ENCODE peak calls at places on chromosomes 4 and X, in eight cellular contexts. F is heart left ventricle; D is CD8-positive, alpha-beta T cell; P is Panc1; V is lower lobe of right lung; N is AG04450; A is GM23248; O is thoracic aorta. K is an unnamed sample.
A peak's percentile ranks its signal among the peaks of the same experiment; 100 is the strongest.

GRCh38 chrX:94662665-94663064 is 988.7 kb downstream of the FAM133A start:
- DNase-seq in F (no peak), D (no peak), P (no peak), V (no peak), N (no peak), A (no peak), O (no peak), K (no peak)

GRCh38 chrX:47936940-47937317 is 66.9 kb downstream of the ZNF182 start:
- DNase-seq in F (no peak), D (no peak), P (no peak), V (no peak), N (no peak), A (no peak), O (no peak), K (no peak)

GRCh38 chrX:23937100-23937499 is 29.3 kb downstream of the CXorf58 start:
- DNase-seq in F (no peak), D (no peak), P (no peak), V (no peak), N (no peak), A (peak; percentile 10), O (no peak), K (no peak)

GRCh38 chr4:27245216-27245615 is 384.6 kb downstream of the STIM2 start:
- DNase-seq in F (no peak), D (no peak), P (no peak), V (no peak), N (no peak), A (peak; percentile 62), O (no peak), K (no peak)

GRCh38 chr4:138405934-138406567 is 163.9 kb upstream of the SLC7A11 start:
- DNase-seq in F (no peak), D (no peak), P (no peak), V (no peak), N (peak; percentile 3), A (peak; percentile 83), O (no peak), K (no peak)

GRCh38 chr4:137651128-137651527 is 118.8 kb upstream of the PCDH18 start:
- DNase-seq in F (no peak), D (no peak), P (no peak), V (no peak), N (no peak), A (peak; percentile 50), O (no peak), K (no peak)

GRCh38 chr4:170374770-170375169 is 285.0 kb upstream of the AADAT start:
- DNase-seq in F (no peak), D (no peak), P (peak; percentile 32), V (no peak), N (no peak), A (peak; percentile 43), O (no peak), K (no peak)

GRCh38 chr4:7160439-7160838 is 31.9 kb upstream of the SORCS2 start:
- DNase-seq in F (no peak), D (no peak), P (no peak), V (no peak), N (no peak), A (no peak), O (no peak), K (no peak)

GRCh38 chr4:69965628-69966027 is at the start of gene CSN2:
- DNase-seq in F (no peak), D (no peak), P (no peak), V (no peak), N (no peak), A (no peak), O (no peak), K (no peak)

GRCh38 chrX:53682885-53683555 is 3.5 kb downstream of the HUWE1 start:
- DNase-seq in F (no peak), D (peak; percentile 1), P (no peak), V (no peak), N (no peak), A (peak; percentile 72), O (no peak), K (peak; percentile 38)

GRCh38 chrX:71366674-71367256 is 608 bp downstream of the TAF1 start:
- DNase-seq in F (peak; percentile 38), D (no peak), P (no peak), V (peak; percentile 44), N (no peak), A (peak; percentile 50), O (no peak), K (peak; percentile 7)

GRCh38 chr4:9969526-9970398 is 51.5 kb downstream of the SLC2A9 start:
- DNase-seq in F (no peak), D (no peak), P (no peak), V (no peak), N (no peak), A (no peak), O (no peak), K (no peak)

GRCh38 chrX:46551494-46552128 is 6.4 kb upstream of the ZNF674 start:
- DNase-seq in F (no peak), D (no peak), P (no peak), V (no peak), N (no peak), A (peak; percentile 41), O (no peak), K (no peak)

GRCh38 chr4:27094785-27095184 is 234.1 kb downstream of the STIM2 start:
- DNase-seq in F (no peak), D (no peak), P (no peak), V (no peak), N (no peak), A (no peak), O (no peak), K (no peak)

GRCh38 chr4:155025762-155026457 is 182.5 kb upstream of the NPY2R start:
- DNase-seq in F (peak; percentile 26), D (no peak), P (no peak), V (peak; percentile 47), N (no peak), A (peak; percentile 51), O (no peak), K (no peak)

GRCh38 chrX:45022144-45022543 is 149.2 kb downstream of the KDM6A start:
- DNase-seq in F (no peak), D (no peak), P (no peak), V (no peak), N (no peak), A (no peak), O (no peak), K (no peak)

GRCh38 chrX:43860646-43861370 is 21.4 kb downstream of the MAOB start:
- DNase-seq in F (no peak), D (no peak), P (no peak), V (no peak), N (no peak), A (peak; percentile 4), O (no peak), K (no peak)

GRCh38 chr4:150673793-150674192 is 91.8 kb downstream of the MAB21L2 start:
- DNase-seq in F (no peak), D (no peak), P (no peak), V (no peak), N (no peak), A (no peak), O (no peak), K (no peak)

GRCh38 chr4:150682126-150682525 is 100.2 kb downstream of the MAB21L2 start:
- DNase-seq in F (no peak), D (no peak), P (no peak), V (no peak), N (no peak), A (no peak), O (no peak), K (no peak)

GRCh38 chr4:150683775-150684350 is 101.9 kb downstream of the MAB21L2 start:
- DNase-seq in F (no peak), D (no peak), P (no peak), V (no peak), N (no peak), A (no peak), O (no peak), K (no peak)

GRCh38 chr4:150679767-150680088 is 97.8 kb downstream of the MAB21L2 start:
- DNase-seq in F (no peak), D (no peak), P (no peak), V (no peak), N (no peak), A (peak; percentile 0), O (no peak), K (no peak)

DNA sequence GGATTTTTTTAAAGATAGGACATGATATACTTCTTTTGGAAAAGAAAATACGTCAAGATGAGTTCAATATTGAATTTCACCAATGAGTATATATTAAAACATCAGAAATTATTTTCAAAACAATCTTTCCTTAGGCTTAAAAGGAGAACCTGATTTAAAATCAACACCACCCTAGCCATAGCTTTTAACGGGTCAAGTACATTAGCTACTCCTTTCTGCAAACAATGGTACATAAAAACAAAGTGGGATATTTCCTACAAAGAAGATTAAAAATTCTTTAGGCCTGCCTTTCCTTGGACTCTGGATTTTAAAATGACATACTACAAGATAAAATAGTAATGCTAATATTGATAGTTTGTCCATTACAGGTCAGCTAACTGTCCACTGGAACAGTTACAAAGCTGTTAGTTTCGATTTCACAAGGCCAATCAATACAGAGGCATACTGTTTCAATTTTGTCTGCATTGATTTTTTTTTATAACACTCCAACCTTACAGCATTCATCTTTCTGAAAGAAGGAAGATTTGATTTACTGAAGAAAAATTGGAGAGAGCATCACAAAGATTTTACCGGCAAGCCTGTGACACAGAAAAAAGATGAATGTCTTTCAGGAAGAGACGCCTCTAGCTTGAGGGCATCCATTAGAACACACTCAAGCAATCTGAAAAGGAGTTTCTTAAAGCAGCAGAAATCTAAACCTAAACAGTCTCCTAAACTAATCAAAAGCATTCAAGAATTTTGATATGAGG is 97.2 kb downstream of the MAB21L2 start:
- DNase-seq in F (no peak), D (no peak), P (no peak), V (no peak), N (no peak), A (no peak), O (no peak), K (no peak)
- H3K4me3 ChIP-seq in F (no peak overlapping the region), D (no peak overlapping the region), P (no peak overlapping the region), V (no peak overlapping the region), N (peak overlapping the region; percentile 26), A (no peak overlapping the region), O (no peak overlapping the region), K (peak overlapping the region; percentile 47)

DNA sequence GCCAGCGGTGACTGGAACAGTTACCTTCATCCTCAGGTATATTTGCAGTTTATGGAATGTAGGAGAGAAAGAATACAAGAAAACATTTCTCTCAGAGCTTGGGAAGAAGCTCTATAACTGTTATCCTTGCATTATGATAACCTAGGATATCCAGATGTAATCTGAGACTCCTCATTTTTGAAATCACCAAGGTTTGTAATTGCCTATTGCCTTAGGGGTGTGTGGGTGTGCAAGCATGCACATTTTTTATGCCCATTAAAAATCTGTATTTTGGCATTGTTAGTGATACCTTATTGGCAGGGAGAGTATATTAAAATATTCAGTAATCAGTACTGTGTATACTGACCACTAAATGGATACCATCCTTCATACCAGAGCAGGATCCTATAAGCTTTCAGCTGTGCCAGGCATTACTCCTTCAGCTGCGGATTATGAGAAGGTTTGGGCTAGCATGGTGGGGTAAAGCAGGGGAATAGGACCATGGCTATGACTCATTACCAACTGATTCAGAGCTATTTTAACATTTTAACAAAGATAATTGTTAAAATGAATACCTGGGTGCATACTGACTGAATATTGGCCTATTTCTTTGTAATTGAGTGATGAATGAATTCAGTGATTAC is 8.4 kb downstream of the SEC24B start:
- DNase-seq in F (no peak), D (no peak), P (no peak), V (no peak), N (no peak), A (peak; percentile 40), O (no peak), K (no peak)
- H3K4me3 ChIP-seq in F (no peak overlapping the region), D (no peak overlapping the region), P (no peak overlapping the region), V (no peak overlapping the region), N (no peak overlapping the region), A (no peak overlapping the region), O (no peak overlapping the region), K (no peak overlapping the region)

GRCh38 chrX:154602226-154602625 is 16.9 kb downstream of the CTAG1B start:
- DNase-seq in F (no peak), D (no peak), P (no peak), V (no peak), N (no peak), A (no peak), O (no peak), K (no peak)
- H3K4me3 ChIP-seq in F (no peak overlapping the region), D (no peak overlapping the region), P (no peak overlapping the region), V (no peak overlapping the region), N (no peak overlapping the region), A (no peak overlapping the region), O (no peak overlapping the region), K (no peak overlapping the region)

GRCh38 chr4:140343303-140343702 is 30.1 kb upstream of the SCOC start:
- DNase-seq in F (no peak), D (no peak), P (no peak), V (peak; percentile 77), N (no peak), A (no peak), O (no peak), K (no peak)
- H3K4me3 ChIP-seq in F (no peak overlapping the region), D (no peak overlapping the region), P (no peak overlapping the region), V (no peak overlapping the region), N (no peak overlapping the region), A (no peak overlapping the region), O (no peak overlapping the region), K (no peak overlapping the region)

K was measured in dorsolateral prefrontal cortex.